ENCODE peak calls at places on chromosomes 6 and 20, in ten cellular contexts. A is ovary, Q is right atrium auricular region, B is hepatocyte, G is spleen, W is mesenchymal stem cell, V is psoas muscle, C is cardiac fibroblast, D is endodermal cell, J is brain microvascular endothelial cell. U is an unnamed sample.

GRCh38 chr6:5995705-5996686 is 10.7 kb downstream of the NRN1 start:
- DNase-seq in A (peak; percentile 43), Q (no peak), B (peak; percentile 66), G (peak; percentile 87), W (no peak), V (peak; percentile 81), C (peak; percentile 28), D (peak; percentile 96), J (peak; percentile 72), U (peak; percentile 63)

GRCh38 chr6:27066802-27067201 is 180.7 kb upstream of the PRSS16 start:
- DNase-seq in A (no peak), Q (no peak), B (no peak), G (no peak), W (no peak), V (no peak), C (no peak), D (no peak), J (no peak), U (no peak)

GRCh38 chr6:81750660-81751387 is 1.7 kb downstream of the TENT5A start:
- DNase-seq in A (no peak), Q (no peak), B (no peak), G (no peak), W (no peak), V (no peak), C (peak; percentile 49), D (no peak), J (no peak), U (no peak)

GRCh38 chr6:34025112-34025807 is 120.6 kb downstream of the GRM4 start:
- DNase-seq in A (no peak), Q (no peak), B (no peak), G (no peak), W (no peak), V (no peak), C (no peak), D (peak; percentile 73), J (no peak), U (no peak)

GRCh38 chr20:10645205-10645570 is 28.6 kb downstream of the JAG1 start:
- DNase-seq in A (no peak), Q (no peak), B (no peak), G (no peak), W (no peak), V (no peak), C (no peak), D (no peak), J (no peak), U (no peak)

GRCh38 chr20:53691060-53691810 is 97.6 kb upstream of the ZNF217 start:
- DNase-seq in A (no peak), Q (no peak), B (no peak), G (no peak), W (no peak), V (no peak), C (no peak), D (no peak), J (no peak), U (no peak)

GRCh38 chr20:3681931-3682820 is at the start of gene ADAM33:
- DNase-seq in A (peak; percentile 62), Q (no peak), B (peak; percentile 40), G (no peak), W (peak; percentile 30), V (peak; percentile 80), C (no peak), D (peak; percentile 83), J (no peak), U (no peak)

GRCh38 chr6:145028144-145028818 is 707.0 kb downstream of the EPM2A start:
- DNase-seq in A (no peak), Q (no peak), B (peak; percentile 54), G (no peak), W (peak; percentile 50), V (no peak), C (peak; percentile 65), D (no peak), J (peak; percentile 48), U (peak; percentile 24)

GRCh38 chr20:36311854-36312723 is 6.0 kb downstream of the DLGAP4 start:
- DNase-seq in A (peak; percentile 8), Q (no peak), B (no peak), G (peak; percentile 47), W (no peak), V (peak; percentile 27), C (no peak), D (peak; percentile 29), J (no peak), U (peak; percentile 37)

GRCh38 chr6:88244721-88245120 is 78.6 kb upstream of the CNR1 start:
- DNase-seq in A (no peak), Q (no peak), B (no peak), G (no peak), W (no peak), V (no peak), C (no peak), D (no peak), J (no peak), U (no peak)

GRCh38 chr20:58309607-58310290 is at the start of gene RAB22A:
- DNase-seq in A (peak; percentile 86), Q (peak; percentile 81), B (peak; percentile 95), G (peak; percentile 97), W (peak; percentile 73), V (peak; percentile 92), C (peak; percentile 78), D (peak; percentile 86), J (peak; percentile 41), U (peak; percentile 93)

GRCh38 chr6:73964455-73964854 is 268.5 kb downstream of the CD109 start:
- DNase-seq in A (no peak), Q (no peak), B (no peak), G (no peak), W (peak; percentile 41), V (no peak), C (no peak), D (no peak), J (no peak), U (no peak)

GRCh38 chr6:85449818-85450577 is at the start of gene NT5E:
- DNase-seq in A (peak; percentile 78), Q (peak; percentile 80), B (peak; percentile 59), G (peak; percentile 91), W (peak; percentile 82), V (peak; percentile 87), C (peak; percentile 80), D (peak; percentile 93), J (peak; percentile 63), U (peak; percentile 53)

GRCh38 chr6:85451586-85452306 is 1.9 kb downstream of the NT5E start:
- DNase-seq in A (no peak), Q (no peak), B (no peak), G (no peak), W (peak; percentile 61), V (no peak), C (no peak), D (no peak), J (no peak), U (no peak)

GRCh38 chr6:85452441-85452881 is 2.6 kb downstream of the NT5E start:
- DNase-seq in A (no peak), Q (no peak), B (no peak), G (no peak), W (peak; percentile 95), V (no peak), C (peak; percentile 59), D (no peak), J (peak; percentile 46), U (no peak)

GRCh38 chr6:85450578-85450884 is 648 bp downstream of the NT5E start:
- DNase-seq in A (no peak), Q (no peak), B (no peak), G (no peak), W (peak; percentile 64), V (no peak), C (peak; percentile 50), D (no peak), J (no peak), U (no peak)

DNA sequence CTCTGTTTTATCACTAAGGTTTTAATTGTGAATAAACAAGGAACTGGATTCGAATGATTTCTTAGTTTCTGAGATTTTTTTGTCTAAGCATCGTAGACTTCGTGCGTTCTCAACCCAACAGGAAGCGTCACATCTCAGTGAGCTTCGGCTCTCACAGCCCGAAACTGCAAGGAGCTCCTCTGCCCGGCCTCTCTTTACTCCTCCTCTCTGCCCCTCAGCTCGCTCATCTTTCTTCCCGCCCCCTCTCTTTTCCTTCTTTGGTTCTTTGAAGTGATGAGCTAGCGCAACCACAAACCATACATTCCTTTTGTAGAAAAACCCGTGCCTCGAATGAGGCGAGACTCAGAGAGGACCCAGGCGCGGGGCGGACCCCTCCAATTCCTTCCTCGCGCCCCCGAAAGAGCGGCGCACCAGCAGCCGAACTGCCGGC is 480 bp upstream of the NT5E start:
- DNase-seq in A (peak; percentile 72), Q (no peak), B (no peak), G (peak; percentile 84), W (peak; percentile 85), V (no peak), C (peak; percentile 84), D (no peak), J (peak; percentile 85), U (no peak)
- H3K4me3 ChIP-seq in A (peak overlapping the region; percentile 79), Q (peak overlapping the region; percentile 48), B (peak overlapping the region; percentile 66), G (peak overlapping the region; percentile 70), W (peak overlapping the region; percentile 99), V (peak overlapping the region; percentile 69), C (peak overlapping the region; percentile 87), D (peak overlapping the region; percentile 86), J (peak overlapping the region; percentile 96), U (peak overlapping the region; percentile 61)

DNA sequence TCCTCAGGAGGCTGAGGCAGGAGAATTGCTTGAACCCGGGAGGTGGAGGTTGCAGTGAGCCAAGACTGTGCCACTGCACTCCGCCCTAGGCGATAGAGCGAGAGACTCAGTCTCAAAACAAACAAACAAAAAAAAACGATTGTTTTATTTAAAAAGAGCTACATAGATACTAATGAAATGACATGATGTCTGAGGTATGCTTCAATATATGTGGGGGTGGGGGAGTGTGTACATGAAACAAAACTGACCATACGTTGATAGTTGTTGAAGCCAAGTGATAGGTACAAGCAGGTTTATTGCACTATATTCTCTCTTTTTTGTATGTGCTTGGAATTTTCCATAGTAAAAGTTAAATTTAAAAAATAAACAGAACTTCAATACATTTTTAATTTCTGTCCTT is 240.1 kb downstream of the TFAP2A start:
- DNase-seq in A (no peak), Q (no peak), B (no peak), G (no peak), W (no peak), V (no peak), C (no peak), D (no peak), J (no peak), U (no peak)
- H3K4me3 ChIP-seq in A (no peak overlapping the region), Q (no peak overlapping the region), B (no peak overlapping the region), G (no peak overlapping the region), W (no peak overlapping the region), V (no peak overlapping the region), C (no peak overlapping the region), D (no peak overlapping the region), J (no peak overlapping the region), U (no peak overlapping the region)

DNA sequence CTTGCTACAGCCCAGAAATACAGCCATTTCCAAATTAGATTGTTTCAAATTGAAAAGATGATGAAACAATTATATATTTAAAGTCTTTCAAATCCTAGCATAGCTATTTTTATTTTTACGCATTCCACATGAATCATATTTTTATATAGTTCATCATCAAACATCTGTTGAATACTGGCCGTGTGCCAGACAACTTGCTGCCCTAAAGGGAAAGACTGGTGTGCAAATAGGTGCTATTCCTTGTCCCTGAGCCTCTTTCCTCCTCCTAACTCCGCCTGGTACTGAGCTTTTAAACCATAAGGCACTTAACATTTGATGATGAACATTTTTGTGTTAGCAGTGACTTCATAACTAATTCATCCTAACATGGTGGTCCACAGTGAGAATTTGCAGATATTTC is 18.7 kb upstream of the PLCG1 start:
- DNase-seq in A (no peak), Q (no peak), B (no peak), G (no peak), W (no peak), V (no peak), C (peak; percentile 72), D (no peak), J (no peak), U (no peak)
- H3K4me3 ChIP-seq in A (no peak overlapping the region), Q (no peak overlapping the region), B (no peak overlapping the region), G (no peak overlapping the region), W (no peak overlapping the region), V (no peak overlapping the region), C (no peak overlapping the region), D (no peak overlapping the region), J (no peak overlapping the region), U (no peak overlapping the region)

GRCh38 chr6:116410945-116411623 is 40.3 kb downstream of the DSE start:
- DNase-seq in A (no peak), Q (no peak), B (peak; percentile 22), G (no peak), W (peak; percentile 48), V (peak; percentile 68), C (peak; percentile 65), D (no peak), J (peak; percentile 44), U (no peak)
- H3K4me3 ChIP-seq in A (no peak overlapping the region), Q (no peak overlapping the region), B (no peak overlapping the region), G (no peak overlapping the region), W (no peak overlapping the region), V (peak overlapping the region; percentile 43), C (no peak overlapping the region), D (no peak overlapping the region), J (no peak overlapping the region), U (no peak overlapping the region)